ENCODE peak calls at places on chromosome 1, in ten cellular contexts. One of them, this sample, is unnamed.

GRCh38 chr1:87331319-87332269 is 2.9 kb downstream of the LMO4 start:
- DNase-seq in suprapubic skin: peak; percentile 87
- DNase-seq in HepG2: peak; percentile 55
- DNase-seq in spleen: peak; percentile 95
- DNase-seq in transverse colon: peak; percentile 83
- DNase-seq in prostate gland: peak; percentile 79
- DNase-seq in HCT116: peak; percentile 80
- DNase-seq in sigmoid colon: peak; percentile 90
- DNase-seq in stomach: peak; percentile 76
- DNase-seq in K562: peak; percentile 82
- DNase-seq in this sample: peak; percentile 65

GRCh38 chr1:228306275-228307217 is 98.7 kb downstream of the OBSCN start:
- DNase-seq in suprapubic skin: peak; percentile 40
- DNase-seq in HepG2: no peak
- DNase-seq in spleen: peak; percentile 57
- DNase-seq in transverse colon: no peak
- DNase-seq in prostate gland: no peak
- DNase-seq in HCT116: no peak
- DNase-seq in sigmoid colon: peak; percentile 61
- DNase-seq in stomach: no peak
- DNase-seq in K562: no peak
- DNase-seq in this sample: no peak

GRCh38 chr1:96308314-96308713 is 413.3 kb upstream of the PTBP2 start:
- DNase-seq in suprapubic skin: no peak
- DNase-seq in HepG2: no peak
- DNase-seq in spleen: no peak
- DNase-seq in transverse colon: no peak
- DNase-seq in prostate gland: no peak
- DNase-seq in HCT116: no peak
- DNase-seq in sigmoid colon: no peak
- DNase-seq in stomach: no peak
- DNase-seq in K562: no peak
- DNase-seq in this sample: no peak

GRCh38 chr1:42144336-42145189 is 8.6 kb upstream of the GUCA2B start:
- DNase-seq in suprapubic skin: no peak
- DNase-seq in HepG2: no peak
- DNase-seq in spleen: no peak
- DNase-seq in transverse colon: no peak
- DNase-seq in prostate gland: no peak
- DNase-seq in HCT116: no peak
- DNase-seq in sigmoid colon: peak; percentile 30
- DNase-seq in stomach: peak; percentile 10
- DNase-seq in K562: no peak
- DNase-seq in this sample: no peak

GRCh38 chr1:17558954-17559617 is 19.6 kb downstream of the ARHGEF10L start:
- DNase-seq in suprapubic skin: no peak
- DNase-seq in HepG2: no peak
- DNase-seq in spleen: no peak
- DNase-seq in transverse colon: no peak
- DNase-seq in prostate gland: no peak
- DNase-seq in HCT116: no peak
- DNase-seq in sigmoid colon: no peak
- DNase-seq in stomach: no peak
- DNase-seq in K562: no peak
- DNase-seq in this sample: no peak

GRCh38 chr1:232657426-232657825 is 27.5 kb upstream of the SIPA1L2 start:
- DNase-seq in suprapubic skin: no peak
- DNase-seq in HepG2: no peak
- DNase-seq in spleen: no peak
- DNase-seq in transverse colon: no peak
- DNase-seq in prostate gland: no peak
- DNase-seq in HCT116: no peak
- DNase-seq in sigmoid colon: no peak
- DNase-seq in stomach: no peak
- DNase-seq in K562: no peak
- DNase-seq in this sample: no peak

GRCh38 chr1:239814306-239814881 is 277.3 kb upstream of the FMN2 start:
- DNase-seq in suprapubic skin: no peak
- DNase-seq in HepG2: peak; percentile 2
- DNase-seq in spleen: no peak
- DNase-seq in transverse colon: no peak
- DNase-seq in prostate gland: no peak
- DNase-seq in HCT116: no peak
- DNase-seq in sigmoid colon: peak; percentile 74
- DNase-seq in stomach: no peak
- DNase-seq in K562: no peak
- DNase-seq in this sample: no peak

GRCh38 chr1:2050482-2050792 is 226 bp downstream of the PRKCZ start:
- DNase-seq in suprapubic skin: no peak
- DNase-seq in HepG2: no peak
- DNase-seq in spleen: no peak
- DNase-seq in transverse colon: no peak
- DNase-seq in prostate gland: no peak
- DNase-seq in HCT116: no peak
- DNase-seq in sigmoid colon: no peak
- DNase-seq in stomach: no peak
- DNase-seq in K562: no peak
- DNase-seq in this sample: no peak

GRCh38 chr1:212700892-212701819 is 1.5 kb upstream of the BATF3 start:
- DNase-seq in suprapubic skin: peak; percentile 74
- DNase-seq in HepG2: no peak
- DNase-seq in spleen: peak; percentile 81
- DNase-seq in transverse colon: peak; percentile 39
- DNase-seq in prostate gland: peak; percentile 32
- DNase-seq in HCT116: no peak
- DNase-seq in sigmoid colon: peak; percentile 83
- DNase-seq in stomach: peak; percentile 39
- DNase-seq in K562: peak; percentile 50
- DNase-seq in this sample: peak; percentile 56

GRCh38 chr1:9536301-9536700 is 3.0 kb upstream of the SLC25A33 start:
- DNase-seq in suprapubic skin: no peak
- DNase-seq in HepG2: no peak
- DNase-seq in spleen: no peak
- DNase-seq in transverse colon: no peak
- DNase-seq in prostate gland: no peak
- DNase-seq in HCT116: no peak
- DNase-seq in sigmoid colon: no peak
- DNase-seq in stomach: no peak
- DNase-seq in K562: no peak
- DNase-seq in this sample: no peak

GRCh38 chr1:9537863-9538668 is 1.2 kb upstream of the SLC25A33 start:
- DNase-seq in suprapubic skin: no peak
- DNase-seq in HepG2: peak; percentile 97
- DNase-seq in spleen: peak; percentile 31
- DNase-seq in transverse colon: peak; percentile 50
- DNase-seq in prostate gland: peak; percentile 81
- DNase-seq in HCT116: no peak
- DNase-seq in sigmoid colon: no peak
- DNase-seq in stomach: peak; percentile 61
- DNase-seq in K562: peak; percentile 36
- DNase-seq in this sample: peak; percentile 61

GRCh38 chr1:9538669-9539164 is 548 bp upstream of the SLC25A33 start:
- DNase-seq in suprapubic skin: no peak
- DNase-seq in HepG2: no peak
- DNase-seq in spleen: peak; percentile 84
- DNase-seq in transverse colon: peak; percentile 20
- DNase-seq in prostate gland: no peak
- DNase-seq in HCT116: no peak
- DNase-seq in sigmoid colon: peak; percentile 71
- DNase-seq in stomach: no peak
- DNase-seq in K562: no peak
- DNase-seq in this sample: no peak

GRCh38 chr1:9539829-9540550 is 725 bp downstream of the SLC25A33 start:
- DNase-seq in suprapubic skin: peak; percentile 76
- DNase-seq in HepG2: no peak
- DNase-seq in spleen: peak; percentile 91
- DNase-seq in transverse colon: peak; percentile 58
- DNase-seq in prostate gland: peak; percentile 50
- DNase-seq in HCT116: no peak
- DNase-seq in sigmoid colon: peak; percentile 82
- DNase-seq in stomach: peak; percentile 57
- DNase-seq in K562: peak; percentile 78
- DNase-seq in this sample: no peak

GRCh38 chr1:9539165-9539828 is at the start of gene SLC25A33:
- DNase-seq in suprapubic skin: peak; percentile 97
- DNase-seq in HepG2: peak; percentile 92
- DNase-seq in spleen: peak; percentile 97
- DNase-seq in transverse colon: peak; percentile 99
- DNase-seq in prostate gland: peak; percentile 97
- DNase-seq in HCT116: peak; percentile 96
- DNase-seq in sigmoid colon: peak; percentile 99
- DNase-seq in stomach: peak; percentile 99
- DNase-seq in K562: peak; percentile 99
- DNase-seq in this sample: peak; percentile 94
- TF ChIP-seq POLR2A in suprapubic skin: peak; percentile 95
- TF ChIP-seq POLR2A in HepG2: peak; percentile 81
- TF ChIP-seq POLR2A in spleen: peak; percentile 81
- TF ChIP-seq POLR2A in transverse colon: no peak
- TF ChIP-seq POLR2A in prostate gland: peak; percentile 72
- TF ChIP-seq POLR2A in HCT116: peak; percentile 93
- TF ChIP-seq POLR2A in sigmoid colon: no peak
- TF ChIP-seq POLR2A in stomach: no peak
- TF ChIP-seq POLR2A in K562: peak; percentile 85
- TF ChIP-seq POLR2A in this sample: peak; percentile 12

GRCh38 chr1:30908446-30908885 is at the start of gene SDC3:
- DNase-seq in suprapubic skin: peak; percentile 33
- DNase-seq in HepG2: no peak
- DNase-seq in spleen: peak; percentile 77
- DNase-seq in transverse colon: peak; percentile 27
- DNase-seq in prostate gland: no peak
- DNase-seq in HCT116: no peak
- DNase-seq in sigmoid colon: no peak
- DNase-seq in stomach: peak; percentile 40
- DNase-seq in K562: peak; percentile 66
- DNase-seq in this sample: no peak
- H3K4me3 ChIP-seq in suprapubic skin: peak within 1 kb of the TSS; percentile 60
- H3K4me3 ChIP-seq in HepG2: no peak within 1 kb of the TSS
- H3K4me3 ChIP-seq in spleen: peak within 1 kb of the TSS; percentile 34
- H3K4me3 ChIP-seq in transverse colon: peak within 1 kb of the TSS; percentile 43
- H3K4me3 ChIP-seq in prostate gland: peak within 1 kb of the TSS; percentile 39
- H3K4me3 ChIP-seq in HCT116: peak within 1 kb of the TSS; percentile 63
- H3K4me3 ChIP-seq in sigmoid colon: peak within 1 kb of the TSS; percentile 76
- H3K4me3 ChIP-seq in stomach: peak within 1 kb of the TSS; percentile 60
- H3K4me3 ChIP-seq in K562: peak within 1 kb of the TSS; percentile 47
- H3K4me3 ChIP-seq in this sample: peak within 1 kb of the TSS; percentile 51

GRCh38 chr1:3345792-3346191 is 108.7 kb upstream of the ARHGEF16 start:
- DNase-seq in suprapubic skin: no peak
- DNase-seq in HepG2: no peak
- DNase-seq in spleen: no peak
- DNase-seq in transverse colon: no peak
- DNase-seq in prostate gland: no peak
- DNase-seq in HCT116: no peak
- DNase-seq in sigmoid colon: peak; percentile 75
- DNase-seq in stomach: no peak
- DNase-seq in K562: no peak
- DNase-seq in this sample: no peak

GRCh38 chr1:3344395-3344794 is 110.1 kb upstream of the ARHGEF16 start:
- DNase-seq in suprapubic skin: no peak
- DNase-seq in HepG2: no peak
- DNase-seq in spleen: no peak
- DNase-seq in transverse colon: no peak
- DNase-seq in prostate gland: no peak
- DNase-seq in HCT116: no peak
- DNase-seq in sigmoid colon: no peak
- DNase-seq in stomach: no peak
- DNase-seq in K562: no peak
- DNase-seq in this sample: no peak

GRCh38 chr1:3341236-3341994 is 113.0 kb upstream of the ARHGEF16 start:
- DNase-seq in suprapubic skin: no peak
- DNase-seq in HepG2: no peak
- DNase-seq in spleen: no peak
- DNase-seq in transverse colon: no peak
- DNase-seq in prostate gland: no peak
- DNase-seq in HCT116: no peak
- DNase-seq in sigmoid colon: no peak
- DNase-seq in stomach: no peak
- DNase-seq in K562: no peak
- DNase-seq in this sample: no peak

GRCh38 chr1:3340548-3341235 is 113.8 kb upstream of the ARHGEF16 start:
- DNase-seq in suprapubic skin: no peak
- DNase-seq in HepG2: peak; percentile 79
- DNase-seq in spleen: no peak
- DNase-seq in transverse colon: no peak
- DNase-seq in prostate gland: no peak
- DNase-seq in HCT116: no peak
- DNase-seq in sigmoid colon: no peak
- DNase-seq in stomach: no peak
- DNase-seq in K562: no peak
- DNase-seq in this sample: no peak

GRCh38 chr1:3342960-3343359 is 111.5 kb upstream of the ARHGEF16 start:
- DNase-seq in suprapubic skin: no peak
- DNase-seq in HepG2: no peak
- DNase-seq in spleen: no peak
- DNase-seq in transverse colon: no peak
- DNase-seq in prostate gland: no peak
- DNase-seq in HCT116: no peak
- DNase-seq in sigmoid colon: no peak
- DNase-seq in stomach: no peak
- DNase-seq in K562: no peak
- DNase-seq in this sample: no peak
- TF ChIP-seq POLR2AphosphoS5 in suprapubic skin: no peak
- TF ChIP-seq POLR2AphosphoS5 in HepG2: no peak
- TF ChIP-seq POLR2AphosphoS5 in spleen: no peak
- TF ChIP-seq POLR2AphosphoS5 in transverse colon: no peak
- TF ChIP-seq POLR2AphosphoS5 in prostate gland: no peak
- TF ChIP-seq POLR2AphosphoS5 in HCT116: no peak
- TF ChIP-seq POLR2AphosphoS5 in sigmoid colon: no peak
- TF ChIP-seq POLR2AphosphoS5 in stomach: no peak
- TF ChIP-seq POLR2AphosphoS5 in K562: no peak
- TF ChIP-seq POLR2AphosphoS5 in this sample: no peak

DNA sequence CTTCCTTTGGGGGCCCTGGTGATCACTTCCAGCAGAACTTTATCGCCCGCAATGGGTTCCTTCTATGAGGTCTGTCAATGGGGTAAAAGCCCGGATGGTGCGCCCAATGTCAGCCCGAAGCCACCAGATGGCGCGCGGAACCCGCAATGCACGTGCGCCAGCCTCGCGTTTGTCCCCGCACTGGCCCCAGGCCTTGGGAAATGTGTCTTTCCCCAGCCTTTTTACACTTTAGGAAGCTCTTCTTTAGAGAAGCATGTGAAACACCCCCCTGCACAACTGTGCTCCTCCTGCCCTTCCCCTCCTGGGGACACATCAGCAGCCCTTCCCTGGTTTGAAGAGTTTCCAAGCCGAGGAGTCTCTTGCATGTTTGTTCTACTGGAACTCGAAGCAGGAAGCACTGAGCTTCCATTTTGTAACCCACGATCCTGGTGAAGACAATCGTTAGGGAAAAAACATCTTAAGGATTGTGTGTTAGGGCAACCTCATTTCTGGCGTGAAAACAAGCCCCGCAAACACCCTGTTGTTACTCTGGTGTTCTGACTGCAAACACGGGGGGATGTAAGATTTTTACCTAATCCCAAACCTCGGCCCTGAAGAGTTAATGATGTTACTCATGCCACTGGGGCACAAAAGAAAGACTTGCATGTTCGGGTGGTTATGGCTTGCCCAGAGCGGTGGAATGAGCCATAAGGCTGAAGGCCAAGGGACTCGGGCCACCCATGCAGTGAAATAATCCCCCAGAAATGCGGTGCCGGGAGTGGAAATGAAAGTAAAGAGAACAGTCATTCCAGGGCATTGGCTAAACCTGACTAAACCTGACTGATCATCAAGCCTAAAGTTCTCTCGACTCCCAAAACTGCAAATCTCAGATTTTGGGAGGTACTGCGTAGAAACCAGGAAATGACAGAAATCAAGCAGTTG is 20.4 kb upstream of the TARBP1 start:
- DNase-seq in suprapubic skin: peak; percentile 95
- DNase-seq in HepG2: peak; percentile 65
- DNase-seq in spleen: peak; percentile 96
- DNase-seq in transverse colon: peak; percentile 93
- DNase-seq in prostate gland: peak; percentile 91
- DNase-seq in HCT116: peak; percentile 62
- DNase-seq in sigmoid colon: peak; percentile 96
- DNase-seq in stomach: peak; percentile 94
- DNase-seq in K562: peak; percentile 95
- DNase-seq in this sample: peak; percentile 86
- TF ChIP-seq POLR2A in suprapubic skin: no peak
- TF ChIP-seq POLR2A in HepG2: no peak
- TF ChIP-seq POLR2A in spleen: no peak
- TF ChIP-seq POLR2A in transverse colon: peak; percentile 19
- TF ChIP-seq POLR2A in prostate gland: no peak
- TF ChIP-seq POLR2A in HCT116: no peak
- TF ChIP-seq POLR2A in sigmoid colon: no peak
- TF ChIP-seq POLR2A in stomach: no peak
- TF ChIP-seq POLR2A in K562: no peak
- TF ChIP-seq POLR2A in this sample: no peak

This sample was measured in breast epithelium.